ENCODE peak calls at places on chromosomes 7 and 10, in four cellular contexts. One of them, this sample, is unnamed.

GRCh38 chr7:85160223-85160622 is 26.6 kb downstream of the SEMA3D start:
- DNase-seq in IMR-90: peak; percentile 68
- DNase-seq in WERI-Rb-1: no peak
- DNase-seq in right cardiac atrium: no peak
- DNase-seq in this sample: peak; percentile 15

GRCh38 chr10:97004591-97004990 is 172.5 kb downstream of the LCOR start:
- DNase-seq in IMR-90: no peak
- DNase-seq in WERI-Rb-1: no peak
- DNase-seq in right cardiac atrium: no peak
- DNase-seq in this sample: no peak

GRCh38 chr10:129949411-129950335 is 14.4 kb downstream of the EBF3 start:
- DNase-seq in IMR-90: peak; percentile 26
- DNase-seq in right cardiac atrium: peak; percentile 89
- DNase-seq in WERI-Rb-1: no peak
- DNase-seq in this sample: no peak

GRCh38 chr7:80583901-80584300 is 54.5 kb upstream of the CD36 start:
- DNase-seq in IMR-90: peak; percentile 33
- DNase-seq in WERI-Rb-1: no peak
- DNase-seq in right cardiac atrium: peak; percentile 55
- DNase-seq in this sample: no peak

GRCh38 chr7:48667434-48667833 is 256.9 kb upstream of the CDC14C start:
- DNase-seq in WERI-Rb-1: no peak
- DNase-seq in IMR-90: no peak
- DNase-seq in right cardiac atrium: no peak
- DNase-seq in this sample: no peak

GRCh38 chr10:102342958-102343357 is 52.5 kb upstream of the NFKB2 start:
- DNase-seq in WERI-Rb-1: no peak
- DNase-seq in right cardiac atrium: no peak
- DNase-seq in IMR-90: peak; percentile 86
- DNase-seq in this sample: peak; percentile 81

GRCh38 chr10:86594535-86594934 is 59.8 kb upstream of the OPN4 start:
- DNase-seq in WERI-Rb-1: no peak
- DNase-seq in IMR-90: peak; percentile 60
- DNase-seq in right cardiac atrium: no peak
- DNase-seq in this sample: peak; percentile 24

GRCh38 chr10:55368467-55368866 is 567.4 kb upstream of the PCDH15 start:
- DNase-seq in WERI-Rb-1: no peak
- DNase-seq in right cardiac atrium: no peak
- DNase-seq in IMR-90: no peak
- DNase-seq in this sample: no peak

GRCh38 chr10:91162495-91163268 is 57.8 kb upstream of the PCGF5 start:
- DNase-seq in IMR-90: peak; percentile 40
- DNase-seq in WERI-Rb-1: peak; percentile 52
- DNase-seq in right cardiac atrium: peak; percentile 90
- DNase-seq in this sample: no peak

GRCh38 chr10:67519434-67519833 is 176.6 kb downstream of the CTNNA3 start:
- DNase-seq in WERI-Rb-1: no peak
- DNase-seq in IMR-90: no peak
- DNase-seq in right cardiac atrium: no peak
- DNase-seq in this sample: no peak

GRCh38 chr10:70379581-70380176 is 2.7 kb downstream of the LRRC20 start:
- DNase-seq in WERI-Rb-1: no peak
- DNase-seq in IMR-90: no peak
- DNase-seq in right cardiac atrium: no peak
- DNase-seq in this sample: peak; percentile 6

GRCh38 chr10:122476034-122476695 is 14.8 kb downstream of the HTRA1 start:
- DNase-seq in IMR-90: no peak
- DNase-seq in right cardiac atrium: no peak
- DNase-seq in WERI-Rb-1: no peak
- DNase-seq in this sample: no peak

GRCh38 chr7:141695803-141696289 is 6.1 kb downstream of the DENND11 start:
- DNase-seq in IMR-90: no peak
- DNase-seq in right cardiac atrium: peak; percentile 30
- DNase-seq in WERI-Rb-1: no peak
- DNase-seq in this sample: no peak

DNA sequence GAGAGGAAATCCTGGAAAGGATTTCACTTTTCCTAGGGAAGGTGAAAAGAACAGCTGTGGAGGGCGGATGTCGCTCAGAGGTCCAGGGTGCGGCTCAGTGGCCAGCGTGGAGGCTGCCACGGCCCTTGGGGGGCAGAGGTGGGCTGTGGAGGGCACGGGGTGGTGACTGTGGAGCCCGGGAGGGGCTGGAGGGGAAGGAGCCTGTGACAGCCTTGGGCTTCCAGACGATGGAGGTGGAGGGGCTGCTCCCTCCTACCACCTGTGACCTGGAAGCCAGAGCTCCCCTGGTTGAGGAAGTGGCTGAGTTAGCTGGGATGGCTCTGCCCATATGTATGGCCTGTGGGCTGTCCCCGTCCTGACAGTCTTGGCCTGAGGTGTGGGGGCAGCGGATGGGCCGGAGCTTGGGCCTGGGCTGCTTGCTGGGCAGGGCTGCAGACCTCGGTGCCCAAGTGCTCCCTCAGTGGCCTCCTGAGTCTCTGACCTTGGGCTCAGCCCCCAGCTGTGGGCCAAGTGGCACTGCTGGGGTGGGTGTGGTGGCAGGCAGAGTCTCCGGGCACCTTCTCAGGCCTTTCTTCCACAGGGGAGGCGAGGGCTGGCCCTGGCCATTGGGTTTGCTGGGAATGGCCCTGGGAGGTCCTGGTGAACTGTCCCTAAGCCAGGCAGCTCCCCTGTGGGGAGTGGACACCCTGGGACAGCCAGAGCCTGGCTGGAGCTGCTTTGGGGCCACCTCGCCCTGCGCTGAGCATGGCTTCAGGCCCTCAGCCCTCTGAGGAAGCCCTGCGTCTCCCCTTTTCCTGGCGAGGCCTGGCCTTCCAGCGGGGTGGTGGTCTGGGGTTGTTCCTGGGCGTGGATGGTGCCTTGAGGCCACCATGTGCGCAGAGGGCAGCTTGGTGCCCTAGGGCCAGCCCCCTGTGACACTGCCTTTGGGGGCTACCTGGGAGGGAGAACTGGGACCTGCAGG is 3.9 kb downstream of the BRI3 start:
- DNase-seq in IMR-90: no peak
- DNase-seq in WERI-Rb-1: no peak
- DNase-seq in right cardiac atrium: peak; percentile 61
- DNase-seq in this sample: no peak
- H3K27ac ChIP-seq in IMR-90: peak overlapping the region; percentile 91
- H3K27ac ChIP-seq in WERI-Rb-1: no peak overlapping the region
- H3K27ac ChIP-seq in right cardiac atrium: peak overlapping the region; percentile 16
- H3K27ac ChIP-seq in this sample: peak overlapping the region; percentile 40

GRCh38 chr7:87475359-87476178 is at the start of gene ABCB4:
- DNase-seq in right cardiac atrium: peak; percentile 46
- DNase-seq in WERI-Rb-1: no peak
- DNase-seq in IMR-90: no peak
- DNase-seq in this sample: no peak
- H3K27me3 ChIP-seq in right cardiac atrium: no peaks in the 10 kb centered on the region
- H3K27me3 ChIP-seq in WERI-Rb-1: no peaks in the 10 kb centered on the region
- H3K27me3 ChIP-seq in IMR-90: peaks cover 28% of the 10 kb centered on the region
- H3K27me3 ChIP-seq in this sample: no peaks in the 10 kb centered on the region

GRCh38 chr7:117808910-117809705 is 64.1 kb downstream of the CTTNBP2 start:
- DNase-seq in WERI-Rb-1: no peak
- DNase-seq in right cardiac atrium: no peak
- DNase-seq in IMR-90: peak; percentile 51
- DNase-seq in this sample: no peak
- H3K27ac ChIP-seq in WERI-Rb-1: no peak overlapping the region
- H3K27ac ChIP-seq in right cardiac atrium: no peak overlapping the region
- H3K27ac ChIP-seq in IMR-90: no peak overlapping the region
- H3K27ac ChIP-seq in this sample: no peak overlapping the region

DNA sequence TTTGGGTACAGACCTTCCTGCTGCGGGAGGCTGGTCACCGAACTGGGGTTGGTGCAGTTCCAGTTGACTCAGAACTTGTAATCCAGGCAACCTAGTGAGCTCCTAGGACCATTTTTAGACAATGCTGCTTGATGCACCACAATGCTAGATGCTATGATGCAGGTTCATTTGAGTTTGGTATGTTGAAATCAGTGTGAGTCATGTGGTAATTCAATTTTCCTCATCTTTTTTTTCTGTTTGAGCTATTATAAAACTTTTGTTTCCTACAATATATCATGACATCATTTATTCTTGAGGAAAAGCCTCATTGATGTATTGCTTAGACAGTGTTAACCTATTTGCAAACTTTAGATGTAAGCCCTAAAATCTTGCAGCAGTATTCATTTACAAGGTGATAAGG is 40.9 kb upstream of the MTPN start:
- DNase-seq in WERI-Rb-1: no peak
- DNase-seq in right cardiac atrium: no peak
- DNase-seq in IMR-90: peak; percentile 16
- DNase-seq in this sample: no peak
- H3K27me3 ChIP-seq in WERI-Rb-1: no peaks in the 10 kb centered on the region
- H3K27me3 ChIP-seq in right cardiac atrium: no peaks in the 10 kb centered on the region
- H3K27me3 ChIP-seq in IMR-90: peaks cover 4% of the 10 kb centered on the region
- H3K27me3 ChIP-seq in this sample: no peaks in the 10 kb centered on the region

DNA sequence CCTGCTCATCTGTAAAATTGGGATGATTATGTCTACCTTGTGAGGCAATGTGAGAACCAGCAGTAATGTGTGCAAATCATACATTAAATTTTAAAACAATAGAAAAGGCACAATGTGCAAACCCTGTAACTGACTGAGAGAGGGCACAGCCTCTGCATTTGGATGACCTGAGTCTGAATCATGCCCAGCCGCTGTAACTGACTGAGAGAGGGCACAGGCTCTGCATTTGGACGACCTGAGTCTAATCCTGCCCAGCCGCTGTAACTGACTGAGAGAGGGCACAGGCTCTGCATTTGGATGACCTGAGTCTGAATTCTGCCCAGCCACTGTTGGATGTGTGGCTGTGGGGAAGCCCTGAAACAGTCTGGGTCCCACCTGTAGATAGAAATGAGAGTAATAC is 351.5 kb upstream of the SHH start:
- DNase-seq in IMR-90: no peak
- DNase-seq in WERI-Rb-1: no peak
- DNase-seq in right cardiac atrium: no peak
- DNase-seq in this sample: no peak
- H3K27ac ChIP-seq in IMR-90: no peak overlapping the region
- H3K27ac ChIP-seq in WERI-Rb-1: no peak overlapping the region
- H3K27ac ChIP-seq in right cardiac atrium: no peak overlapping the region
- H3K27ac ChIP-seq in this sample: no peak overlapping the region

GRCh38 chr10:101103430-101103829 is 27.7 kb upstream of the TLX1 start:
- DNase-seq in right cardiac atrium: no peak
- DNase-seq in IMR-90: no peak
- DNase-seq in WERI-Rb-1: no peak
- DNase-seq in this sample: no peak
- H3K27me3 ChIP-seq in right cardiac atrium: peaks cover 2% of the 10 kb centered on the region
- H3K27me3 ChIP-seq in IMR-90: peaks cover 72% of the 10 kb centered on the region
- H3K27me3 ChIP-seq in WERI-Rb-1: no peaks in the 10 kb centered on the region
- H3K27me3 ChIP-seq in this sample: peaks cover 15% of the 10 kb centered on the region

DNA sequence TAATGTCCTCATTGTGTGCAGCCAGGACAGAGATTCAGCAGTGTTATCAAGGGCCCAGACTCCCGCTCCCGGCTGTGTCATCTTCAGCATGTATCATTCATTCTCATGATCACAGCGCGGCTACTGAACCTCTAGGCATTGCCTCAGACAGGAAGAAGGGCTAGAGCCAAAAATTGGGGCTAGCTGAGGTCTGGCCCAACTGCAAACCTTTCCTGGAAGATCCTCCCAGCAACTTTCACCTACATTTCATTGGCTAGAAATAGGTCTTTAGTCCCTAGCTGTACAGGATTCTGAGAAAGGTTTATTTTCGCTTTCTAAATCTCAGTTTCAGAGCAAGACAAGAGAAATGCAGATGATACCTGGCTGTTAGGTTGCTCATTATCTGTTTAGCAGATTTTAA is 81.9 kb downstream of the CREM start:
- DNase-seq in WERI-Rb-1: no peak
- DNase-seq in right cardiac atrium: no peak
- DNase-seq in IMR-90: no peak
- DNase-seq in this sample: no peak
- H3K27ac ChIP-seq in WERI-Rb-1: no peak overlapping the region
- H3K27ac ChIP-seq in right cardiac atrium: no peak overlapping the region
- H3K27ac ChIP-seq in IMR-90: no peak overlapping the region
- H3K27ac ChIP-seq in this sample: no peak overlapping the region